ENCODE peak calls at places on chromosomes 13 and 19, in five cellular contexts. One of them, this sample, is unnamed.

GRCh38 chr19:58570770-58571574 is 2.2 kb downstream of the MZF1 start:
- DNase-seq in activated T-cell treated with anti-CD3 and anti-CD28 coated beads for 48 hours: no peak
- DNase-seq in M059J: no peak
- DNase-seq in activated CD4-positive, alpha-beta T cell treated with anti-CD3 and anti-CD28 coated beads, Interleukin-2, amount 10 ng/mL, durations not matched to agents 7 days and 5 days: no peak
- DNase-seq in esophagus squamous epithelium: no peak
- DNase-seq in this sample: no peak

GRCh38 chr19:51131780-51132680 is 7.3 kb downstream of the SIGLEC9 start:
- DNase-seq in activated T-cell treated with anti-CD3 and anti-CD28 coated beads for 48 hours: no peak
- DNase-seq in M059J: no peak
- DNase-seq in activated CD4-positive, alpha-beta T cell treated with anti-CD3 and anti-CD28 coated beads, Interleukin-2, amount 10 ng/mL, durations not matched to agents 7 days and 5 days: peak
- DNase-seq in esophagus squamous epithelium: no peak
- DNase-seq in this sample: no peak

GRCh38 chr13:43805071-43805468 is 18.3 kb upstream of the ENOX1 start:
- DNase-seq in activated T-cell treated with anti-CD3 and anti-CD28 coated beads for 48 hours: peak
- DNase-seq in M059J: peak
- DNase-seq in activated CD4-positive, alpha-beta T cell treated with anti-CD3 and anti-CD28 coated beads, Interleukin-2, amount 10 ng/mL, durations not matched to agents 7 days and 5 days: no peak
- DNase-seq in esophagus squamous epithelium: no peak
- DNase-seq in this sample: peak

GRCh38 chr19:38691938-38692457 is 44.5 kb downstream of the ACTN4 start:
- DNase-seq in activated T-cell treated with anti-CD3 and anti-CD28 coated beads for 48 hours: no peak
- DNase-seq in M059J: peak
- DNase-seq in activated CD4-positive, alpha-beta T cell treated with anti-CD3 and anti-CD28 coated beads, Interleukin-2, amount 10 ng/mL, durations not matched to agents 7 days and 5 days: no peak
- DNase-seq in esophagus squamous epithelium: no peak
- DNase-seq in this sample: no peak

GRCh38 chr19:46015080-46015960 is 7.5 kb downstream of the PGLYRP1 start:
- DNase-seq in activated T-cell treated with anti-CD3 and anti-CD28 coated beads for 48 hours: peak
- DNase-seq in M059J: peak
- DNase-seq in activated CD4-positive, alpha-beta T cell treated with anti-CD3 and anti-CD28 coated beads, Interleukin-2, amount 10 ng/mL, durations not matched to agents 7 days and 5 days: peak
- DNase-seq in esophagus squamous epithelium: no peak
- DNase-seq in this sample: peak

GRCh38 chr13:52003551-52003950 is 7.7 kb downstream of the ATP7B start:
- DNase-seq in activated T-cell treated with anti-CD3 and anti-CD28 coated beads for 48 hours: no peak
- DNase-seq in M059J: no peak
- DNase-seq in activated CD4-positive, alpha-beta T cell treated with anti-CD3 and anti-CD28 coated beads, Interleukin-2, amount 10 ng/mL, durations not matched to agents 7 days and 5 days: no peak
- DNase-seq in esophagus squamous epithelium: no peak
- DNase-seq in this sample: peak

GRCh38 chr13:40344270-40345148 is 321.9 kb downstream of the FOXO1 start:
- DNase-seq in activated T-cell treated with anti-CD3 and anti-CD28 coated beads for 48 hours: no peak
- DNase-seq in M059J: peak
- DNase-seq in activated CD4-positive, alpha-beta T cell treated with anti-CD3 and anti-CD28 coated beads, Interleukin-2, amount 10 ng/mL, durations not matched to agents 7 days and 5 days: no peak
- DNase-seq in esophagus squamous epithelium: no peak
- DNase-seq in this sample: no peak

GRCh38 chr19:14476663-14477401 is 1.7 kb upstream of the PTGER1 start:
- DNase-seq in activated T-cell treated with anti-CD3 and anti-CD28 coated beads for 48 hours: no peak
- DNase-seq in M059J: peak
- DNase-seq in activated CD4-positive, alpha-beta T cell treated with anti-CD3 and anti-CD28 coated beads, Interleukin-2, amount 10 ng/mL, durations not matched to agents 7 days and 5 days: no peak
- DNase-seq in esophagus squamous epithelium: no peak
- DNase-seq in this sample: peak

GRCh38 chr13:103859952-103860351 is 793.7 kb upstream of the SLC10A2 start:
- DNase-seq in activated T-cell treated with anti-CD3 and anti-CD28 coated beads for 48 hours: no peak
- DNase-seq in M059J: no peak
- DNase-seq in activated CD4-positive, alpha-beta T cell treated with anti-CD3 and anti-CD28 coated beads, Interleukin-2, amount 10 ng/mL, durations not matched to agents 7 days and 5 days: no peak
- DNase-seq in esophagus squamous epithelium: no peak
- DNase-seq in this sample: no peak

GRCh38 chr13:98480915-98481510 is 95.9 kb downstream of the STK24 start:
- DNase-seq in activated T-cell treated with anti-CD3 and anti-CD28 coated beads for 48 hours: peak
- DNase-seq in M059J: no peak
- DNase-seq in activated CD4-positive, alpha-beta T cell treated with anti-CD3 and anti-CD28 coated beads, Interleukin-2, amount 10 ng/mL, durations not matched to agents 7 days and 5 days: no peak
- DNase-seq in esophagus squamous epithelium: no peak
- DNase-seq in this sample: no peak

GRCh38 chr13:96090240-96091101 is 564 bp downstream of the HS6ST3 start:
- DNase-seq in activated T-cell treated with anti-CD3 and anti-CD28 coated beads for 48 hours: no peak
- DNase-seq in M059J: peak
- DNase-seq in activated CD4-positive, alpha-beta T cell treated with anti-CD3 and anti-CD28 coated beads, Interleukin-2, amount 10 ng/mL, durations not matched to agents 7 days and 5 days: no peak
- DNase-seq in esophagus squamous epithelium: no peak
- DNase-seq in this sample: peak

GRCh38 chr13:80824231-80824630 is 483.3 kb upstream of the SPRY2 start:
- DNase-seq in activated T-cell treated with anti-CD3 and anti-CD28 coated beads for 48 hours: no peak
- DNase-seq in M059J: no peak
- DNase-seq in activated CD4-positive, alpha-beta T cell treated with anti-CD3 and anti-CD28 coated beads, Interleukin-2, amount 10 ng/mL, durations not matched to agents 7 days and 5 days: no peak
- DNase-seq in esophagus squamous epithelium: no peak
- DNase-seq in this sample: no peak

GRCh38 chr19:5799247-5800241 is 5.3 kb upstream of the NRTN start:
- DNase-seq in activated T-cell treated with anti-CD3 and anti-CD28 coated beads for 48 hours: no peak
- DNase-seq in M059J: no peak
- DNase-seq in activated CD4-positive, alpha-beta T cell treated with anti-CD3 and anti-CD28 coated beads, Interleukin-2, amount 10 ng/mL, durations not matched to agents 7 days and 5 days: no peak
- DNase-seq in esophagus squamous epithelium: no peak
- DNase-seq in this sample: no peak

GRCh38 chr19:45503909-45504308 is 3.4 kb upstream of the VASP start:
- DNase-seq in activated T-cell treated with anti-CD3 and anti-CD28 coated beads for 48 hours: no peak
- DNase-seq in M059J: no peak
- DNase-seq in activated CD4-positive, alpha-beta T cell treated with anti-CD3 and anti-CD28 coated beads, Interleukin-2, amount 10 ng/mL, durations not matched to agents 7 days and 5 days: no peak
- DNase-seq in esophagus squamous epithelium: no peak
- DNase-seq in this sample: no peak